ENCODE peak calls at places on chromosome 22, in six cellular contexts. One of them, this sample, is unnamed.
A peak's percentile ranks its signal among the peaks of the same experiment; 100 is the strongest.

GRCh38 chr22:20654343-20655208 is 119.3 kb upstream of the SERPIND1 start:
- DNase-seq in Calu3: no peak
- DNase-seq in esophagus muscularis mucosa: peak; percentile 81
- DNase-seq in cardiac fibroblast: no peak
- DNase-seq in colonic mucosa: no peak
- DNase-seq in AG10803: no peak
- DNase-seq in this sample: no peak

GRCh38 chr22:42805016-42805997 is 51.8 kb downstream of the ARFGAP3 start:
- DNase-seq in Calu3: peak; percentile 63
- DNase-seq in esophagus muscularis mucosa: no peak
- DNase-seq in cardiac fibroblast: no peak
- DNase-seq in colonic mucosa: peak; percentile 16
- DNase-seq in AG10803: no peak
- DNase-seq in this sample: no peak

GRCh38 chr22:47190957-47191323 is 428.5 kb downstream of the TBC1D22A start:
- DNase-seq in Calu3: no peak
- DNase-seq in esophagus muscularis mucosa: no peak
- DNase-seq in cardiac fibroblast: no peak
- DNase-seq in colonic mucosa: no peak
- DNase-seq in AG10803: no peak
- DNase-seq in this sample: no peak

GRCh38 chr22:47372111-47372581 is 609.7 kb downstream of the TBC1D22A start:
- DNase-seq in Calu3: no peak
- DNase-seq in esophagus muscularis mucosa: no peak
- DNase-seq in cardiac fibroblast: no peak
- DNase-seq in colonic mucosa: no peak
- DNase-seq in AG10803: no peak
- DNase-seq in this sample: no peak

GRCh38 chr22:48938741-48939140 is 888.9 kb downstream of the BRD1 start:
- DNase-seq in Calu3: no peak
- DNase-seq in esophagus muscularis mucosa: no peak
- DNase-seq in cardiac fibroblast: no peak
- DNase-seq in colonic mucosa: peak; percentile 2
- DNase-seq in AG10803: no peak
- DNase-seq in this sample: no peak

GRCh38 chr22:35328472-35328885 is 28.8 kb downstream of the TOM1 start:
- DNase-seq in Calu3: no peak
- DNase-seq in esophagus muscularis mucosa: no peak
- DNase-seq in cardiac fibroblast: no peak
- DNase-seq in colonic mucosa: no peak
- DNase-seq in AG10803: no peak
- DNase-seq in this sample: no peak

GRCh38 chr22:36334838-36335603 is 52.7 kb downstream of the MYH9 start:
- DNase-seq in Calu3: peak; percentile 28
- DNase-seq in esophagus muscularis mucosa: no peak
- DNase-seq in cardiac fibroblast: peak; percentile 62
- DNase-seq in colonic mucosa: no peak
- DNase-seq in AG10803: peak; percentile 85
- DNase-seq in this sample: no peak

GRCh38 chr22:18056161-18056666 is 21.6 kb upstream of the PEX26 start:
- DNase-seq in Calu3: peak; percentile 40
- DNase-seq in esophagus muscularis mucosa: no peak
- DNase-seq in cardiac fibroblast: peak; percentile 40
- DNase-seq in colonic mucosa: no peak
- DNase-seq in AG10803: peak; percentile 84
- DNase-seq in this sample: peak; percentile 67

GRCh38 chr22:20020533-20021195 is at the start of gene TANGO2:
- DNase-seq in Calu3: peak; percentile 97
- DNase-seq in esophagus muscularis mucosa: peak; percentile 94
- DNase-seq in cardiac fibroblast: peak; percentile 92
- DNase-seq in colonic mucosa: peak; percentile 92
- DNase-seq in AG10803: peak; percentile 87
- DNase-seq in this sample: peak; percentile 100

GRCh38 chr22:17431179-17431578 is 61.9 kb downstream of the CECR2 start:
- DNase-seq in Calu3: no peak
- DNase-seq in esophagus muscularis mucosa: no peak
- DNase-seq in cardiac fibroblast: no peak
- DNase-seq in colonic mucosa: no peak
- DNase-seq in AG10803: no peak
- DNase-seq in this sample: no peak

GRCh38 chr22:33510429-33510904 is 409.8 kb downstream of the LARGE1 start:
- DNase-seq in Calu3: no peak
- DNase-seq in esophagus muscularis mucosa: no peak
- DNase-seq in cardiac fibroblast: no peak
- DNase-seq in colonic mucosa: no peak
- DNase-seq in AG10803: no peak
- DNase-seq in this sample: no peak

GRCh38 chr22:39296535-39296934 is 22.9 kb downstream of the RPL3 start:
- DNase-seq in Calu3: no peak
- DNase-seq in esophagus muscularis mucosa: no peak
- DNase-seq in cardiac fibroblast: no peak
- DNase-seq in colonic mucosa: no peak
- DNase-seq in AG10803: no peak
- DNase-seq in this sample: no peak

GRCh38 chr22:24190566-24191208 is 9.4 kb downstream of the SUSD2 start:
- DNase-seq in Calu3: no peak
- DNase-seq in esophagus muscularis mucosa: no peak
- DNase-seq in cardiac fibroblast: peak; percentile 11
- DNase-seq in colonic mucosa: no peak
- DNase-seq in AG10803: no peak
- DNase-seq in this sample: no peak
- TF ChIP-seq CTCF in Calu3: no peak
- TF ChIP-seq CTCF in esophagus muscularis mucosa: no peak
- TF ChIP-seq CTCF in cardiac fibroblast: no peak
- TF ChIP-seq CTCF in colonic mucosa: no peak
- TF ChIP-seq CTCF in AG10803: no peak
- TF ChIP-seq CTCF in this sample: no peak

GRCh38 chr22:28935140-28935539 is 51.8 kb downstream of the ZNRF3 start:
- DNase-seq in Calu3: no peak
- DNase-seq in esophagus muscularis mucosa: no peak
- DNase-seq in cardiac fibroblast: no peak
- DNase-seq in colonic mucosa: no peak
- DNase-seq in AG10803: no peak
- DNase-seq in this sample: no peak
- TF ChIP-seq CTCF in Calu3: no peak
- TF ChIP-seq CTCF in esophagus muscularis mucosa: no peak
- TF ChIP-seq CTCF in cardiac fibroblast: no peak
- TF ChIP-seq CTCF in colonic mucosa: no peak
- TF ChIP-seq CTCF in AG10803: no peak
- TF ChIP-seq CTCF in this sample: no peak

GRCh38 chr22:26673485-26673884 is 16.1 kb downstream of the MIAT start:
- DNase-seq in Calu3: no peak
- DNase-seq in esophagus muscularis mucosa: no peak
- DNase-seq in cardiac fibroblast: no peak
- DNase-seq in colonic mucosa: peak; percentile 35
- DNase-seq in AG10803: peak; percentile 51
- DNase-seq in this sample: no peak

GRCh38 chr22:26675687-26676273 is 18.4 kb downstream of the MIAT start:
- DNase-seq in Calu3: no peak
- DNase-seq in esophagus muscularis mucosa: no peak
- DNase-seq in cardiac fibroblast: no peak
- DNase-seq in colonic mucosa: no peak
- DNase-seq in AG10803: no peak
- DNase-seq in this sample: no peak

GRCh38 chr22:26672590-26673468 is 15.4 kb downstream of the MIAT start:
- DNase-seq in Calu3: peak; percentile 84
- DNase-seq in esophagus muscularis mucosa: peak; percentile 99
- DNase-seq in cardiac fibroblast: peak; percentile 96
- DNase-seq in colonic mucosa: peak; percentile 95
- DNase-seq in AG10803: peak; percentile 96
- DNase-seq in this sample: peak; percentile 79

GRCh38 chr22:26672060-26672471 is 14.7 kb downstream of the MIAT start:
- DNase-seq in Calu3: no peak
- DNase-seq in esophagus muscularis mucosa: no peak
- DNase-seq in cardiac fibroblast: no peak
- DNase-seq in colonic mucosa: peak; percentile 21
- DNase-seq in AG10803: no peak
- DNase-seq in this sample: peak; percentile 26

DNA sequence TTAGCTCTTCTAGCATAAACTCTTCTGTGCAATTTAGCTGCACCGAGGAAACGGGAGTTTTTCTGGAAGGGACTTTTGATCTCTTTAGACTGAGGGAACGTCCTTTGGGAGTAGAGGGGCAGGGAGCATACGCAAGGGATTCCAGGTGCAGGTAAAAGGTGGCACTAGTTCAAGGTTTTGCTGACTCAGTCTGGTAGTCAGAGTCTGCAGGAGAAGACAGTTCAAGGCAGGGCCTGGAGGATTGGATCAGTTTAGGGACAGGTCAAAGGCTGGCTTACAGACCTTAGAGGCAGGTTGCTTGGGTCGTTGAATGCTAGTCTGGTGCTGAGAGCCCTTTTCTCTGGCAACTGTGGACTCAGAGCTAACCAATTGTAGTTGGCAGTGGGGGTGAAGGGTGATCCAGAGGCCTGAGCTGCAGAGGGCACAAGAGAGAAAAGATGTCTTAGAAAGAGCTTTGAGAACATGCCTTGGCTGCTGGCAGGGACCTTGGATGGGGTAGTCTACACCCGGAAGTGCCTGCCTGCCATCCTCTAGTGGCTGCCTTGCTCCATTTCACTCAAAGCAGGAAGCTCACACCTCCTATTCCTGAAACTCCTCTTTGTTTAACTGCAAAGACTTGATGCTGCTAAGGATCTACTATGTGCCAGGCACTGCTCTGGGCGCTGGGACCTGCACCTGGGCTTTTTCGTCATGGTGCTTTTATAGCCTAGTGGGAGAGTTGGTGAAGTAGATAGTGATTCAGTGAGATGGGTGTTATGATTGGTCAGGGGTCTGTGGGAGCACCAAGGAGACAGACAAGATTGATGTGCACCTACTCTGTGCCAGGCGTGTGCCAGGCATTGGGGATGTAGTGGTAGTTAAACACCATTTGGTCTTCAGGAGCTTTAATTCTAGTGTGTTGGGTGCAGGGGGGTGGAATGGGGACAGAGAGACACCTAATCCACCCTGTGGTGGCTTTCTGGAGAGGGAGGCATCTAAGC is 17.1 kb downstream of the MIAT start:
- DNase-seq in Calu3: no peak
- DNase-seq in esophagus muscularis mucosa: no peak
- DNase-seq in cardiac fibroblast: no peak
- DNase-seq in colonic mucosa: no peak
- DNase-seq in AG10803: no peak
- DNase-seq in this sample: peak; percentile 31
- TF ChIP-seq CTCF in Calu3: no peak
- TF ChIP-seq CTCF in esophagus muscularis mucosa: no peak
- TF ChIP-seq CTCF in cardiac fibroblast: no peak
- TF ChIP-seq CTCF in colonic mucosa: no peak
- TF ChIP-seq CTCF in AG10803: no peak
- TF ChIP-seq CTCF in this sample: no peak

DNA sequence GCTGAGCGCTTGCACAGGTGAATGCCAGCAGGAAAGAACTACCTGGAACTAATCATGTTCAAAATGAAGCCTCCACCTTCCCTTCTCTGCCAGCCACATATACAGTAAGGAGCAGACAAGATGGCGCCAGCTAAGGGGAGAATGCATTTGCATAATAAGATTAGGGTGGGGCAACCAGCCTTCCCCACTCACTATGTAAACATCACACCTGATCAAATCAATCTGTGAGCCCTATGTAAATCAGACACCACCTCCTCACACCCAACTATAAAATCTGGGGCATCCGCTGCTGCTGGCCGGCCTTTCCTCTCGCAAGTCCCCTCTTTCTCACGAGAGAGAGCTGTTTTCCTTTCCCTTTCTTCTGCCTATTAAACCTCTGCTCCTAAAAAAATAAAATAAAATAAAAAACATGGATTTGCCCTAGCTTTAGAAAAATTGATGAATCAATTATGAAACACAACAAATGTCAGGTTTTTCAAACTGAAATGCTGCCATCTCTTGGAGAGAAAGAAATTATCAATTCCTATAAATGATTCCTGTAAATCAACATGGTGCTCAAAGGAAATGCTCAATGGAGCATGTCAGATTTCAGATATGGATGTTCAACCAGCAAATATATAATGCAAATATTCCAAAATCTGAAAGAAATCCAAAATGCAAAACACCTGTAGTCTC is 108.9 kb downstream of the SGSM3 start:
- DNase-seq in Calu3: no peak
- DNase-seq in esophagus muscularis mucosa: no peak
- DNase-seq in cardiac fibroblast: no peak
- DNase-seq in colonic mucosa: no peak
- DNase-seq in AG10803: no peak
- DNase-seq in this sample: no peak
- TF ChIP-seq CTCF in Calu3: no peak
- TF ChIP-seq CTCF in esophagus muscularis mucosa: no peak
- TF ChIP-seq CTCF in cardiac fibroblast: no peak
- TF ChIP-seq CTCF in colonic mucosa: no peak
- TF ChIP-seq CTCF in AG10803: no peak
- TF ChIP-seq CTCF in this sample: no peak

GRCh38 chr22:44085743-44086741 is 61.9 kb downstream of the PARVB start:
- DNase-seq in Calu3: peak; percentile 66
- DNase-seq in esophagus muscularis mucosa: peak; percentile 94
- DNase-seq in cardiac fibroblast: peak; percentile 73
- DNase-seq in colonic mucosa: peak; percentile 69
- DNase-seq in AG10803: peak; percentile 69
- DNase-seq in this sample: peak; percentile 66
- TF ChIP-seq CTCF in Calu3: peak; percentile 56
- TF ChIP-seq CTCF in esophagus muscularis mucosa: peak; percentile 16
- TF ChIP-seq CTCF in cardiac fibroblast: peak; percentile 50
- TF ChIP-seq CTCF in colonic mucosa: peak; percentile 37
- TF ChIP-seq CTCF in AG10803: peak; percentile 52
- TF ChIP-seq CTCF in this sample: peak; percentile 15

GRCh38 chr22:44357296-44357961 is 44.7 kb upstream of the SHISAL1 start:
- DNase-seq in Calu3: no peak
- DNase-seq in esophagus muscularis mucosa: no peak
- DNase-seq in cardiac fibroblast: no peak
- DNase-seq in colonic mucosa: no peak
- DNase-seq in AG10803: no peak
- DNase-seq in this sample: no peak
- TF ChIP-seq CTCF in Calu3: no peak
- TF ChIP-seq CTCF in esophagus muscularis mucosa: no peak
- TF ChIP-seq CTCF in cardiac fibroblast: peak; percentile 17
- TF ChIP-seq CTCF in colonic mucosa: no peak
- TF ChIP-seq CTCF in AG10803: peak; percentile 14
- TF ChIP-seq CTCF in this sample: no peak